ENCODE peak calls at places on chromosomes 3 and 15, in nine cellular contexts. U is aorta, V is IMR-90, B is DMS 273 treated with DMSO at 0.1 percent for 48 hours, C is mesenchymal stem cell, F is amniotic stem cell, M is Peyer's patch, S is gastrocnemius medialis, I is activated gamma-delta T cell treated with Interleukin-2 at 50 U/mL for 16 hours. L is an unnamed sample.
A peak's percentile ranks its signal among the peaks of the same experiment; 100 is the strongest.

GRCh38 chr3:126267169-126267975 is 87.0 kb upstream of the ALDH1L1 start:
- DNase-seq in U (peak; percentile 94), V (peak; percentile 91), B (no peak), C (peak; percentile 89), F (peak; percentile 42), M (no peak), S (peak; percentile 83), I (no peak), L (no peak)

GRCh38 chr15:57169643-57170042 is 206.7 kb upstream of the CGNL1 start:
- DNase-seq in U (no peak), V (no peak), B (no peak), C (no peak), F (no peak), M (no peak), S (no peak), I (no peak), L (no peak)

GRCh38 chr3:100159564-100160153 is 45.4 kb upstream of the FILIP1L start:
- DNase-seq in U (no peak), V (peak; percentile 84), B (no peak), C (peak; percentile 49), F (peak; percentile 54), M (no peak), S (no peak), I (no peak), L (no peak)

GRCh38 chr15:32119694-32120330 is 89.5 kb downstream of the CHRNA7 start:
- DNase-seq in U (no peak), V (no peak), B (no peak), C (no peak), F (no peak), M (no peak), S (no peak), I (no peak), L (no peak)

GRCh38 chr3:127831723-127832172 is 9.4 kb upstream of the MGLL start:
- DNase-seq in U (no peak), V (peak; percentile 49), B (no peak), C (peak; percentile 47), F (no peak), M (peak; percentile 26), S (peak; percentile 46), I (peak; percentile 43), L (peak; percentile 57)

GRCh38 chr3:58351920-58352319 is 19.2 kb downstream of the PXK start:
- DNase-seq in U (no peak), V (no peak), B (no peak), C (no peak), F (no peak), M (peak; percentile 43), S (no peak), I (no peak), L (no peak)

GRCh38 chr15:98943609-98944111 is 63.9 kb downstream of the PGPEP1L start:
- DNase-seq in U (no peak), V (peak; percentile 65), B (no peak), C (peak; percentile 70), F (no peak), M (no peak), S (peak; percentile 94), I (no peak), L (no peak)

GRCh38 chr15:74245342-74245931 is 9.3 kb downstream of the CCDC33 start:
- DNase-seq in U (no peak), V (no peak), B (peak; percentile 53), C (no peak), F (no peak), M (no peak), S (no peak), I (no peak), L (no peak)

GRCh38 chr3:7607669-7608068 is 746.8 kb downstream of the GRM7 start:
- DNase-seq in U (no peak), V (no peak), B (no peak), C (no peak), F (no peak), M (no peak), S (no peak), I (no peak), L (no peak)

GRCh38 chr3:4888913-4889846 is 90.1 kb upstream of the BHLHE40 start:
- DNase-seq in U (no peak), V (no peak), B (no peak), C (peak; percentile 24), F (no peak), M (no peak), S (no peak), I (no peak), L (no peak)

GRCh38 chr15:31811641-31812040 is 218.7 kb upstream of the CHRNA7 start:
- DNase-seq in U (no peak), V (no peak), B (no peak), C (no peak), F (no peak), M (no peak), S (no peak), I (no peak), L (no peak)

GRCh38 chr3:87045473-87045872 is 54.5 kb upstream of the VGLL3 start:
- DNase-seq in U (no peak), V (no peak), B (no peak), C (no peak), F (no peak), M (no peak), S (no peak), I (no peak), L (no peak)

GRCh38 chr3:151203053-151203420 is at the start of gene GPR171:
- DNase-seq in U (no peak), V (no peak), B (no peak), C (no peak), F (no peak), M (peak; percentile 30), S (no peak), I (peak; percentile 65), L (no peak)

GRCh38 chr15:51155016-51155580 is 60.4 kb upstream of the TNFAIP8L3 start:
- DNase-seq in U (no peak), V (no peak), B (no peak), C (no peak), F (no peak), M (no peak), S (no peak), I (no peak), L (no peak)

GRCh38 chr15:71808311-71809020 is 1.9 kb upstream of the NR2E3 start:
- DNase-seq in U (no peak), V (no peak), B (no peak), C (no peak), F (no peak), M (no peak), S (no peak), I (no peak), L (no peak)

GRCh38 chr15:31262143-31262530 is 64.5 kb upstream of the KLF13 start:
- DNase-seq in U (no peak), V (no peak), B (no peak), C (no peak), F (no peak), M (no peak), S (no peak), I (no peak), L (peak; percentile 26)